ENCODE peak calls at places on chromosomes 7 and 10, in seven cellular contexts. R, A, Z, G, H, N and Q are unnamed samples.

GRCh38 chr7:50068850-50069551 is 24.0 kb downstream of the ZPBP start:
- DNase-seq in A (peak), H (no peak), Z (peak), G (no peak), R (no peak), N (no peak), Q (peak)

GRCh38 chr7:70568674-70569334 is 563.1 kb upstream of the GALNT17 start:
- DNase-seq in A (peak), H (no peak), G (peak), R (no peak), N (no peak), Z (no peak), Q (no peak)

GRCh38 chr7:28192786-28193581 is 12.4 kb upstream of the JAZF1 start:
- DNase-seq in A (peak), R (no peak), N (no peak), Z (no peak), H (no peak), G (no peak), Q (no peak)

GRCh38 chr10:49264177-49264677 is 34.7 kb upstream of the C10orf71 start:
- DNase-seq in G (no peak), H (no peak), Z (no peak), A (no peak), N (no peak), R (peak), Q (no peak)

GRCh38 chr10:77983384-77984341 is 45.7 kb downstream of the POLR3A start:
- DNase-seq in G (no peak), A (peak), Z (no peak), R (no peak), H (no peak), N (no peak), Q (peak)

GRCh38 chr7:151306374-151306773 is 35.2 kb upstream of the NUB1 start:
- DNase-seq in G (no peak), R (no peak), N (no peak), A (no peak), Z (no peak), H (no peak), Q (no peak)

GRCh38 chr7:28160551-28160991 is 20.0 kb downstream of the JAZF1 start:
- DNase-seq in A (peak), Z (no peak), N (no peak), G (no peak), R (no peak), H (no peak), Q (peak)

GRCh38 chr7:3138992-3139391 is 95.3 kb upstream of the CARD11 start:
- DNase-seq in R (peak), G (no peak), Z (no peak), A (peak), N (no peak), H (no peak), Q (no peak)

GRCh38 chr7:92402920-92403759 is 44.1 kb upstream of the GATAD1 start:
- DNase-seq in A (peak), R (no peak), H (no peak), G (no peak), Z (no peak), N (no peak), Q (peak)

GRCh38 chr10:85407093-85407492 is 959.5 kb downstream of the GRID1 start:
- DNase-seq in H (no peak), Z (no peak), A (no peak), R (no peak), N (no peak), G (no peak), Q (no peak)

GRCh38 chr10:18104223-18104872 is 35.9 kb upstream of the CACNB2 start:
- DNase-seq in H (peak), R (no peak), Z (peak), G (peak), N (peak), A (peak), Q (peak)

GRCh38 chr10:44993226-44993921 is 7.3 kb upstream of the ZNF22 start:
- DNase-seq in A (no peak), G (no peak), H (no peak), R (no peak), N (no peak), Z (no peak), Q (no peak)

GRCh38 chr10:72184156-72184555 is 31.7 kb upstream of the ANAPC16 start:
- DNase-seq in N (no peak), A (no peak), G (no peak), Z (no peak), H (no peak), R (no peak), Q (no peak)

GRCh38 chr7:80540841-80541240 is 29.0 kb upstream of the GNAT3 start:
- DNase-seq in N (no peak), Z (no peak), H (no peak), R (no peak), A (no peak), G (no peak), Q (no peak)

GRCh38 chr10:75978213-75978612 is 546.8 kb downstream of the LRMDA start:
- DNase-seq in R (no peak), Z (no peak), G (no peak), A (peak), H (no peak), N (no peak), Q (no peak)

GRCh38 chr7:84786073-84786472 is 400.8 kb downstream of the SEMA3D start:
- DNase-seq in N (no peak), H (no peak), R (no peak), Z (no peak), A (no peak), G (no peak), Q (no peak)

GRCh38 chr10:13515467-13515866 is 13.3 kb downstream of the BEND7 start:
- DNase-seq in N (peak), H (no peak), A (no peak), R (no peak), G (no peak), Z (no peak), Q (no peak)

GRCh38 chr7:106982415-106982814 is 62.1 kb upstream of the PRKAR2B start:
- DNase-seq in R (no peak), G (no peak), N (no peak), H (no peak), A (peak), Z (no peak), Q (no peak)

GRCh38 chr7:68733219-68734143 is 864.8 kb upstream of the AUTS2 start:
- DNase-seq in N (no peak), Z (no peak), R (no peak), H (no peak), A (peak), G (no peak), Q (no peak)

GRCh38 chr7:125254521-125254920 is 324.9 kb upstream of the POT1 start:
- DNase-seq in Z (no peak), G (no peak), A (no peak), R (no peak), H (no peak), N (no peak), Q (no peak)

GRCh38 chr7:39588401-39588800 is 22.2 kb downstream of the YAE1 start:
- DNase-seq in H (no peak), N (no peak), Z (no peak), G (no peak), A (no peak), R (no peak), Q (no peak)

GRCh38 chr7:4218481-4218880 is 463.6 kb upstream of the FOXK1 start:
- DNase-seq in H (no peak), A (no peak), Z (no peak), G (no peak), N (no peak), R (no peak), Q (no peak)

GRCh38 chr10:13516176-13516575 is 12.6 kb downstream of the BEND7 start:
- DNase-seq in N (no peak), H (no peak), G (no peak), Z (no peak), A (no peak), R (no peak), Q (no peak)

GRCh38 chr7:156903232-156903909 is 10.4 kb upstream of the LMBR1 start:
- DNase-seq in A (peak), Z (peak), R (peak), N (no peak), H (no peak), G (peak), Q (no peak)

GRCh38 chr10:30583778-30584415 is 45.7 kb downstream of the LYZL2 start:
- DNase-seq in G (peak), A (peak), H (no peak), R (no peak), Z (peak), N (peak), Q (peak)

GRCh38 chr7:155258233-155258575 is 39.5 kb upstream of the INSIG1 start:
- DNase-seq in N (no peak), A (peak), Z (no peak), G (peak), H (no peak), R (no peak), Q (peak)

GRCh38 chr7:101582971-101583370 is 46.1 kb downstream of the MYL10 start:
- DNase-seq in Z (no peak), H (no peak), A (no peak), N (no peak), G (no peak), R (peak), Q (no peak)

DNA sequence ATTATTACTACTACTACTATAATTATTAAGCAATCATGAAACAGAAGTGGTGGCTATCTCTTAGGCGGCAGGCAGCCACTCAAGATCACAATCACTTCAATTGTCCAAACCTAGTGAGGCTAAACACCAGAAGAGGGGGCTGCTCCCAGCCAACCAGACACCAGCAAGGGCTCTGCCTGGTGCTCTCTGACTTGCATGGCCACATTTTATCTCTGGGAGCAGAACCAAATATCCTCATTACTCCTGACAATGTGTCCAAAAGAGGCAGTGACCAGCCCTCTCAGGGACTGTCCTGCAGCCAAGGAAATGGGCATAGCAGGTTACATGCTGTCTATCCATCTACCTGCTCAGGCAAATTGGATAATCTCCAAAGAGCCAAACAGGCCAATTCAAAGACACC is 187.4 kb upstream of the PDE1C start:
- DNase-seq in R (no peak), A (no peak), H (no peak), Z (no peak), N (no peak), G (no peak), Q (no peak)
- TF ChIP-seq CTCF in R (no peak), A (no peak), H (no peak), Z (no peak), N (no peak), G (no peak), Q (no peak)

GRCh38 chr10:83801983-83802382 is 337.3 kb upstream of the GHITM start:
- DNase-seq in R (no peak), N (no peak), H (no peak), A (no peak), G (no peak), Z (no peak), Q (no peak)
- TF ChIP-seq CTCF in R (peak), N (no peak), H (no peak), A (no peak), G (no peak), Z (no peak), Q (no peak)

DNA sequence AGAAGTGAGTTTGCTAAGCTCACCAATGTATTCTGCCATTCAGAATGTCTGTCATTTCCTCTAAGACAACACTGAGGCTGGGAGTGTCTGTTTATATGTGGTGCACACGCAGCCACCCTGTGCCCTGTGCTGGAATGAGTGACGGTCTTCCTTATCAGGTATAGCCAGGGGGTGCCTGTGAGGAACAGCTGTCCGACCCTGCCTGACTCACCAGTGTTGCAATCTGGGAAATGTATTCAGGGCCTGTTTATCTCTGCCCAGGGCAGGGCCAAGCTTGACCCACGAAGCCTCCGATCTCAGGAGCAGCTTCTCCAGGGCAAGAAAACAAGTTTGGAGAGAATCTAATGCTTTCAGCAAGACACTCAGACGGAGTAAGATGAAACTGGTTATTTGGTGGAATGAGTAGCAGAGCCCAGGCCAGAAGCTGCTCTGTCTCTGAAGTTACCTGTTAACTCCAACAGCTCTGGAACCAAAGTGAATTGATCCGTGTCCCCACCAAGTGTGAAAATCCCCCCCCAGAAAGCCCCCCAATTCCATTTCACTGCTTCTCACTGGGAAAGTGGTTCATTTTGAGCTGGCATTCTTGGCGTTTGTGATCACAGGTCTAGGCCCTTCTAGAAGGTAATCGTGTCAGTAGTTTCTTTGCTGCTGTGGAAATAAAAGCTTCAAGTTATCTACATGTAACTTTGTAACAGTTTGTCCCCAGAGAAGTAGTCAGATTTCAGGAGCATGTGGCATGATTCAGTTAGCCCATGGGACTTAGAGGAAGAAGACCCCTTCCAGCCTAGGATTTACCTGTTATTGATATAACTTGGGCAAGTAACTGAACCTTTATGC is 6.1 kb upstream of the UBE2H start:
- DNase-seq in Z (peak), N (no peak), G (peak), A (peak), H (no peak), R (peak), Q (peak)
- TF ChIP-seq CTCF in Z (no peak), N (no peak), G (no peak), A (no peak), H (no peak), R (no peak), Q (no peak)

GRCh38 chr10:84205853-84206513 is 11.6 kb downstream of the CDHR1 start:
- DNase-seq in N (no peak), Z (no peak), R (no peak), G (no peak), A (no peak), H (no peak), Q (no peak)
- TF ChIP-seq CTCF in N (no peak), Z (no peak), R (peak), G (no peak), A (no peak), H (peak), Q (peak)

GRCh38 chr7:97145068-97145467 is 27.6 kb downstream of the SDHAF3 start:
- DNase-seq in A (peak), R (no peak), Z (no peak), N (no peak), G (no peak), H (no peak), Q (peak)

DNA sequence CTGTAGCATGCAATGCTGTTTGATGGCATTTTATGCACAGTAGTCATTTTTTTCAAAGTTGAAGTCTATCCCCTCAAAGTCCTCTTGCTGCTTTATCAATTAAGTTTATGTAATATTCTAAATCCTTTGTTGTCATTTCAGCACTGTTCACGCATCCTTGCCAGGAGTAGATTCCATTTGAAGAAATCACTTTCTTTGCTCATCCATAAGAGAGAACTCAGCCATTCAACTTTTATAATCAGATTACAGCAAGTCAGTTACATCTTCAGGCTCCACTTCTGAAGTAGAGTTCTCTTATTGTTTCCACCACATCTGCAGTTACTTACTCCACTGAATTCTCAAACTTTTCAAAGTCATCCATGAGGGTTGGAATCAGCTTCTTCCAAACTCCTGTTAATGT is 32.3 kb downstream of the SDHAF3 start:
- DNase-seq in H (no peak), N (no peak), Z (no peak), A (peak), R (no peak), G (no peak), Q (peak)
- TF ChIP-seq CTCF in H (no peak), N (no peak), Z (no peak), A (no peak), R (no peak), G (no peak), Q (no peak)

GRCh38 chr7:64946772-64947171 is 43.7 kb downstream of the ZNF273 start:
- DNase-seq in N (peak), Z (no peak), G (no peak), H (peak), A (peak), R (no peak), Q (no peak)
- TF ChIP-seq CTCF in N (no peak), Z (no peak), G (peak), H (no peak), A (no peak), R (peak), Q (peak)

DNA sequence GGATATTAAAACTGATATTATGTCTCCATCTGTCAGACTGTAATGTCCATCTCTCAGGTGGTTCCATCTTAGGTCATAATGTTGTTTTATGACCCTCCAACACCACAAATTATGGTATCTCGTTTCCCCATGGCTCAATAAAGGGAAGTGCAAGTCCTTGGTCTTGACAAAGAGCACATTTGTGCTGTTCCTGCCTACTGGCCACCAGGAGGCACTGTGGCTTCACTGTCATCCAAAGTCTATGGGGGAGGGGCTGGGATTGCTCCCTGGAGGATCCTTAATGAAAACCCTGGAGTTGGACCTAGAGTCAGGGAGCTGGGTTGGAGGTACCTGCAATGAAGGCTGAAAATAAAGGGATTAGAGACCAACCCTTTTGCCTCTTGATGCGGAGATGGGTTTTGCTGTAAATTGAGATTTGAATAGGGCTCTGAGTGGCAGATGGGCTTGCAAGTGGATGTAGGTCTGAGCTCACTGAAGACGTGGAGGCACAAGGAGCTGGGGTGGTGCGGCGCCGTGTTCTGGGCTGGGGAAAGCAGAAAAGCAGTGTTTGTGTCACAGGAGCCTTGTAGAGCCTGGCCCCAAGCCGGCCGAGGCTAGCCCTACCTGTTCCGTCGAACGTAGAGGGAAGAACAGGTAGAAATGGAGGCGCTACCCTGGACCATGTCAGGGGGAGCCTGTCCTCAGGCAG is 180.5 kb upstream of the PRSS58 start:
- DNase-seq in N (peak), H (no peak), Z (peak), G (no peak), A (peak), R (no peak), Q (peak)
- TF ChIP-seq CTCF in N (peak), H (no peak), Z (peak), G (peak), A (peak), R (peak), Q (peak)

GRCh38 chr7:141974831-141975230 is 1.3 kb upstream of the TAS2R38 start:
- DNase-seq in A (no peak), H (no peak), N (peak), Z (peak), G (no peak), R (no peak), Q (no peak)

GRCh38 chr7:141976524-141977245 is 3.1 kb upstream of the TAS2R38 start:
- DNase-seq in R (no peak), N (no peak), G (no peak), H (no peak), A (no peak), Z (no peak), Q (no peak)

GRCh38 chr7:141978351-141978750 is 4.8 kb upstream of the TAS2R38 start:
- DNase-seq in H (no peak), Z (no peak), G (no peak), N (no peak), R (no peak), A (no peak), Q (no peak)

GRCh38 chr7:141973673-141974072 is at the start of gene TAS2R38:
- DNase-seq in H (no peak), A (no peak), G (no peak), R (no peak), Z (no peak), N (no peak), Q (no peak)

DNA sequence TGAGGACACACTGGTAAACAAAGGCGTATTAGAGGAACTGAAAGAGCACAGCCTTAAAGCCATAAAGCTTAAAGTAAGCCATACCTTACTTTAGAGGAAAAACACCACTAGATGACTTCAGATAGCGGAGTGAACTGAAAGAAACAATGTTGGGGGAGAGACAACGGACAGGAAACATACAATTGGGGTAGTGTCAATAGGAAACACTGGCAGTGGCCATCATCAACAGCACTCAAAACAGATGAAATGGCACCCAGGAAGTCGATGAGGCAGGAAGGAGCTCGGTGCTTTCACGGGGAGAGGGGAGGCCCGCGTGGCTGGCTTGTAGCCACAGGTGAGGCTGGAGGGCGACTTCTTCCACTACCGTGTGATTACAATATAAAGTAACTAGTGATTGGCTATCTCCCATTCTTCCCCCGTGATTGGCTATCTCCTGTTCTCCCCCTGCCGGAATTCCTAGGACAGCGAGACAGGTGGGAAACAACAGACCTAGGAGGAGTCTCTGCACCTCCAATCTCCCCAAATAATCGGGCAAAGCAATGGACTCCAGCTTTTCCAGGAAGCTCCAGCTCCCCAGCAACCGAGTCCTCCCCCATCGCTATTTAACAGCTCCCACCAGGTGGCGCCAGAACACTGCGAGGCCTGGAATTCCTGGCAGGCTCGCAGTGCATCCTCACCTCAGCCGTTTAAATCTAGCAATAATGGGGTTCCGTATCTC is 2.4 kb upstream of the TAS2R38 start:
- DNase-seq in A (peak), H (peak), R (peak), Z (peak), G (peak), N (peak), Q (peak)
- TF ChIP-seq CTCF in A (peak), H (peak), R (peak), Z (peak), G (peak), N (peak), Q (peak)